ENCODE peak calls at places on chromosome X, in four cellular contexts. N is upper lobe of right lung, G is fibroblast of lung, W is RWPE2. F is an unnamed sample.
A peak's percentile ranks its signal among the peaks of the same experiment; 100 is the strongest.

GRCh38 chrX:68945603-68946228 is 116.9 kb downstream of the EFNB1 start:
- DNase-seq in N (no peak), G (peak; percentile 83), W (no peak), F (no peak)

GRCh38 chrX:43448688-43449087 is 207.4 kb upstream of the MAOA start:
- DNase-seq in N (no peak), G (no peak), W (no peak), F (no peak)

GRCh38 chrX:44264936-44265335 is 78.5 kb downstream of the EFHC2 start:
- DNase-seq in N (no peak), G (no peak), W (no peak), F (no peak)

GRCh38 chrX:39848900-39849299 is 248.9 kb downstream of the BCOR start:
- DNase-seq in N (no peak), G (peak; percentile 88), W (no peak), F (no peak)

GRCh38 chrX:123731987-123732678 is 719 bp downstream of the THOC2 start:
- DNase-seq in N (peak; percentile 62), G (peak; percentile 34), W (no peak), F (no peak)

GRCh38 chrX:115491766-115492165 is 69.2 kb upstream of the PLS3 start:
- DNase-seq in N (no peak), G (no peak), W (no peak), F (no peak)

GRCh38 chrX:148592595-148592994 is 92.2 kb downstream of the AFF2 start:
- DNase-seq in N (no peak), G (no peak), W (no peak), F (no peak)

GRCh38 chrX:54891573-54891972 is 29.1 kb upstream of the TRO start:
- DNase-seq in N (no peak), G (peak; percentile 39), W (no peak), F (peak; percentile 26)

GRCh38 chrX:148854351-148854750 is 353.9 kb downstream of the AFF2 start:
- DNase-seq in N (no peak), G (peak; percentile 36), W (no peak), F (no peak)

GRCh38 chrX:72025236-72025770 is 106.4 kb downstream of the RTL5 start:
- DNase-seq in N (no peak), G (no peak), W (no peak), F (no peak)

GRCh38 chrX:107454302-107454701 is 4.8 kb downstream of the FRMPD3 start:
- DNase-seq in N (no peak), G (no peak), W (no peak), F (no peak)

GRCh38 chrX:13099121-13099520 is 54.7 kb upstream of the FAM9C start:
- DNase-seq in N (no peak), G (no peak), W (no peak), F (no peak)

DNA sequence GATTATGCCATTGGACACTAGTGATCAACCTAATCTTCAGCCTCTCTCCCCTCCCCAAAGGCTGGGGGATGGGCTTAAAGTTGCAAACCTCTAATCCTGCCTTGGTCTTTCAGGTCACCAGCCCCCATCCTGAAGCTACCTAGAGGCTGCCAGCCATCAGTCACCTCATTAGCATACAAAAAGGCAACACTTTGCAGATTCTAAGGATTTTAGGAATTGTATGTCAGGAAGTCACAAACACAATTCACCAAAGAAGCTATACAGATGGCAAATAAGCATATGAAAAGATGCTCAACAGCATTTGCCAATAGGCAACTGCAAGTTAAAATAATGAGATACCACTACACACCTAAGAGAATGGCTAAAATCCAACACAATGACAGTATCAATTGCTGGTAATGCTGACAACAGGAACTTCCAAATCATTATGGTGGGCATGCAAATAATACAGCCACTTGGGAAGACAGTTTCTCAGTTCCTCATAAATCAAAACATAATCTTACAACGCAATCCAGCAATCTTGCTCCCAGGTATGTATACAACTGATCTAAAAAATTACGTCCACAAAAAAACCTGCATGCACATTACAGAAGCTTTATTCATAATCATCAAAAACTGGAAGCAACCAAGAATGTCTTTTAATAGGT is 9.0 kb upstream of the PIM2 start:
- DNase-seq in N (no peak), G (no peak), W (no peak), F (no peak)
- H3K27ac ChIP-seq in N (no peak overlapping the region), G (no peak overlapping the region), W (no peak overlapping the region), F (no peak overlapping the region)

GRCh38 chrX:153830632-153831434 is 489 bp upstream of the PDZD4 start:
- DNase-seq in N (no peak), G (no peak), W (no peak), F (no peak)

GRCh38 chrX:153831435-153832150 is 1.2 kb upstream of the PDZD4 start:
- DNase-seq in N (no peak), G (no peak), W (no peak), F (no peak)

GRCh38 chrX:153828723-153829548 is 1.4 kb downstream of the PDZD4 start:
- DNase-seq in N (no peak), G (no peak), W (no peak), F (no peak)

GRCh38 chrX:153829549-153829798 is 870 bp downstream of the PDZD4 start:
- DNase-seq in N (no peak), G (no peak), W (no peak), F (no peak)

DNA sequence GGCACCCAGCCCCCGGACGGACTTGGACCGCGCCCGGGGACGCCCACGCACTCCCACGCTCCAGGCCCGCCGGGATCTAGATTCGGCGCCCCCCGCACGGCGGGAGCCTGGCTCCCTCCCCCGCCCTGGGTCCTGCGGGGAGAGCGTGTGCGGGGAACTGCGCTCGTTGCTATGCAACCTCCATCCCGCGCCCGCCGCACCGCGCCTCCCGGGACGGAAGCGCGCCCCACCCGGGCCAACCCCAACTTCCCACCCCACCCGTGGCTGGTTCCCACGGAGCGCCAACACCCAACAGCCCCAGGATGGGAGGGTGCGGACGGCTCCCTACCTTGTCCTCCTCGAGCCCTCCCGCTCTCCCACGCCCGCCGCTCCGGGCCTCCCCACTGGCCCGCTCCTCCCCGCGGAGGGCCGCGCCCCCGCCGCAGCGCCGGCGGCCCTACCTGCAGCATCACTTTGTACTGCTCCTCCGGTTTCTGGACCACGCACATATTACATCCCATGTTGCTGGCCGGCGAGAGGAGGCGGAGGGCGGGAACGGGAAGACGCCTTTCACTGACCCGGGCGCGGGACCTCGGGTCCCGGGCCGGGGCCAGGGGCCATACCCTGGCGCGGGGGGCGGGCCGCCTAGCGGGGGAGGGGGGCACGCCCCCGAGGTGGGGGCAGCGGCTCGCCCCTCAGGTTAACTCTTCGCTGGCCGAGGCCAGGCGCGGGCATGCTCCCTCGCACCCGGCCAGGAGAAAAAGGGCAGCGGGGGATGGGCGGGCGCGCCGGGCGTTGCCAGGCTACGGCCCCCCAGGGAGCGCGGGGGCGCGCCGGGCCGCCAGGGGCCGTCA is at the start of gene PDZD4:
- DNase-seq in N (no peak), G (no peak), W (no peak), F (peak; percentile 74)
- H3K4me3 ChIP-seq in N (peak within 1 kb of the TSS; percentile 36), G (no peak within 1 kb of the TSS), W (peak within 1 kb of the TSS; percentile 26), F (peak within 1 kb of the TSS; percentile 29)

GRCh38 chrX:1411331-1411730 is 19.4 kb upstream of the SLC25A6 start:
- DNase-seq in N (peak; percentile 40), G (no peak), W (peak; percentile 52), F (no peak)
- H3K36me3 ChIP-seq in N (peaks cover 49% of the 10 kb centered on the region), G (peaks cover 18% of the 10 kb centered on the region), W (peaks cover 47% of the 10 kb centered on the region), F (no peaks in the 10 kb centered on the region)

DNA sequence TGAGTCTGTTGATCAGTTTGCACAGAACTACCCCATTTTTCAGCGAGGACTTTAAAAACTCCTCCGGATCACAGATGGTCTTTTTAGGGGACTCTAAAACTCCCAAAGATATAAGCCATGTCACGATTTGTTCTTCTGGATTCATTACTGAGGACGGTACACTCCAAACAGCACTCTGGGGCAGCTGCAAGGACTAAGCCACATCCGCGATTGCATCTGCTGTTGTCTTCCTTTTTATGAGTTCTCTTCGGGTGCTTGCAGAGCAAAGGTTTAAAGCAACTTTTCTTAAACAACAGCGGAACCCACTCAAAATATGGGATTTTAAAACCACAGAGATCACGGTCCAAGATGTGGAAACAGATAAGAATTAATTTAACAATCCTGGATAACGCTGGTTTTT is at the start of gene ARHGEF6:
- DNase-seq in N (no peak), G (peak; percentile 9), W (no peak), F (no peak)
- H3K27ac ChIP-seq in N (peak within 1 kb of the TSS; percentile 77), G (peak within 1 kb of the TSS; percentile 23), W (no peak within 1 kb of the TSS), F (no peak within 1 kb of the TSS)

GRCh38 chrX:40854242-40854641 is 118.9 kb upstream of the MED14 start:
- DNase-seq in N (no peak), G (no peak), W (no peak), F (no peak)

GRCh38 chrX:40853816-40854123 is 118.4 kb upstream of the MED14 start:
- DNase-seq in N (no peak), G (no peak), W (no peak), F (no peak)

GRCh38 chrX:40849906-40850672 is 114.7 kb upstream of the MED14 start:
- DNase-seq in N (no peak), G (no peak), W (no peak), F (no peak)

GRCh38 chrX:40853004-40853815 is 117.9 kb upstream of the MED14 start:
- DNase-seq in N (no peak), G (no peak), W (no peak), F (no peak)

DNA sequence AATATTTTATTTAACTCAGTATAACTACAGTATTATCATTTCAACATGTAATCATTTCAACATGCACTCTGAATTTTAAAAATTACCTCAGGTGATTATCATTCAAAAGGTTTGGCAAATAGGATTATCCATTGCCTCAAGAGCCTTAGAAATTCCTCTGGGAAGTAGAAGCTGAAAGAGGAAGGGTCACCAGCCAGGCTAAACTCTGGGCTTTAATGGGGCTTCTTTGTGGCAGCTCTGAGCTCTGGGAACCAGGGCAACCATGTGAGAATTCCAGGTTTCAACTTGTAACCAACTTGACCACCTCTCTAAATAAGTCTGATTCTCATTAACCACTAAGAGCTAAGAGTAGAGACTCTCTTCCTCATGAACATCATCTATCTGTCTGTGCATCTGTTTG is 117.2 kb upstream of the MED14 start:
- DNase-seq in N (no peak), G (no peak), W (no peak), F (no peak)
- H3K4me3 ChIP-seq in N (no peak overlapping the region), G (no peak overlapping the region), W (no peak overlapping the region), F (no peak overlapping the region)

DNA sequence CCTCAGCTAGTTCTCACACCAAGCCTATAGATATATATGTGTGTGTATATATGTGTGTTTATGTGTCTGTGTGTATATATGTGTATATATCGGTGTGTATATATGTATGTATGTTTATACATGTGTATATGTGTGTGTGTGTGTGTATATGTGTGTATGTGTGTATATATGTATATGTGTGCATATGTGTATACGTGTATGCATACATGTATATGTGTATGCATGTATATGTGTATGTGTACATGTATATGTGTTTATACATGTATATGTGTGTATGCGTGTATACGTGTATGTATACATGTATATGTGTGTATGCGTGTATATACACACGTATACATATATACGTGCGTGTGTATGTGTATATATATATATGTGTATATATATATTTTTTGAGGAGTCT is 18.3 kb downstream of the GTPBP6 start:
- DNase-seq in N (no peak), G (no peak), W (no peak), F (no peak)
- H3K36me3 ChIP-seq in N (peaks cover 60% of the 10 kb centered on the region), G (peaks cover 8% of the 10 kb centered on the region), W (peaks cover 75% of the 10 kb centered on the region), F (peaks cover 3% of the 10 kb centered on the region)

GRCh38 chrX:126551306-126551705 is 1.3 kb downstream of the DCAF12L1 start:
- DNase-seq in N (no peak), G (no peak), W (peak; percentile 15), F (no peak)
- H3K27ac ChIP-seq in N (no peak overlapping the region), G (no peak overlapping the region), W (no peak overlapping the region), F (no peak overlapping the region)

DNA sequence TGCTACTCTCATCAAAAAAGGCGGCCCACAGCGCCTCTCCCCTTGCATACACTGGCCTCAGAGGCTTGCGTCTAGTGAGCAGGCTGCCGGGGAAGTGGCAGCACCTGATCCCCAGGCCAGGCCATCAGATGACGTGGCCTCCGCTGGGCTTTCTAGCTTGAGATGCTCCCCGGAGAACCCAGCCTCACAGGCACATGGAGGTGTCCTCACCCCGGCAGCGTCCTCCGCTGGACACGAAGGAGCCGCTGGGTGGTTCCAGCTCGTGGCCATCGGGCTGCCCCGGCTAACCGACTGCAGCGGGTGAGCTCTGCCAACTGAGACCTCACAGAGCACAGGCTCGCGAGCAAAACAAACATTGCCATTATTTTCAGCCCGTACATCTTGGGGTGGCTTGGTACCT is 12.7 kb downstream of the IRAK1 start:
- DNase-seq in N (no peak), G (no peak), W (no peak), F (no peak)
- H3K4me3 ChIP-seq in N (no peak overlapping the region), G (no peak overlapping the region), W (no peak overlapping the region), F (no peak overlapping the region)